ENCODE peak calls at places on chromosomes 6 and 20, in six cellular contexts. C is neuronal stem cell, E is H9, S is IMR-90, F is H1, I is mesenchymal stem cell. M is an unnamed sample.

GRCh38 chr6:85451586-85452306 is 1.9 kb downstream of the NT5E start:
- DNase-seq in C (no peak), E (no peak), S (no peak), F (no peak), I (peak; percentile 61), M (no peak)

GRCh38 chr20:7911586-7912330 is 28.5 kb downstream of the HAO1 start:
- DNase-seq in C (no peak), E (no peak), S (no peak), F (no peak), I (no peak), M (no peak)

GRCh38 chr6:2086328-2087008 is 158.9 kb downstream of the GMDS start:
- DNase-seq in C (no peak), E (no peak), S (no peak), F (no peak), I (no peak), M (no peak)

GRCh38 chr20:59291740-59292139 is 8.7 kb upstream of the EDN3 start:
- DNase-seq in C (no peak), E (no peak), S (no peak), F (no peak), I (no peak), M (no peak)

GRCh38 chr20:9147553-9148024 is 78.7 kb downstream of the PLCB4 start:
- DNase-seq in C (no peak), E (no peak), S (peak; percentile 73), F (no peak), I (peak; percentile 69), M (no peak)

GRCh38 chr20:41894255-41894963 is 276.2 kb upstream of the CHD6 start:
- DNase-seq in C (no peak), E (no peak), S (no peak), F (no peak), I (no peak), M (no peak)

GRCh38 chr6:9412951-9413559 is 977.7 kb upstream of the SLC35B3 start:
- DNase-seq in C (no peak), E (peak; percentile 57), S (no peak), F (no peak), I (no peak), M (peak; percentile 73)

GRCh38 chr6:134826889-134827737 is 122.8 kb downstream of the ALDH8A1 start:
- DNase-seq in C (no peak), E (no peak), S (peak; percentile 81), F (no peak), I (no peak), M (no peak)

GRCh38 chr6:154919806-154920205 is 75.3 kb upstream of the TIAM2 start:
- DNase-seq in C (no peak), E (no peak), S (no peak), F (no peak), I (no peak), M (no peak)

GRCh38 chr20:57941572-57942381 is 232.0 kb upstream of the PMEPA1 start:
- DNase-seq in C (no peak), E (no peak), S (no peak), F (no peak), I (no peak), M (peak; percentile 48)

GRCh38 chr20:25076731-25077609 is 5.0 kb downstream of the VSX1 start:
- DNase-seq in C (no peak), E (peak; percentile 36), S (peak; percentile 1), F (no peak), I (no peak), M (no peak)

GRCh38 chr6:164151161-164151728 is 736.7 kb downstream of the QKI start:
- DNase-seq in C (peak; percentile 56), E (no peak), S (no peak), F (no peak), I (no peak), M (peak; percentile 5)

GRCh38 chr20:3203315-3204123 is 963 bp downstream of the DDRGK1 start:
- DNase-seq in C (no peak), E (no peak), S (no peak), F (no peak), I (peak; percentile 25), M (peak; percentile 46)

GRCh38 chr20:21117521-21117920 is 8.4 kb upstream of the KIZ start:
- DNase-seq in C (no peak), E (no peak), S (no peak), F (no peak), I (no peak), M (no peak)

GRCh38 chr6:44508646-44509045 is 121.1 kb downstream of the CDC5L start:
- DNase-seq in C (no peak), E (no peak), S (peak; percentile 85), F (no peak), I (peak; percentile 59), M (no peak)

GRCh38 chr6:111087871-111088667 is 766 bp downstream of the SLC16A10 start:
- DNase-seq in C (peak; percentile 26), E (peak; percentile 58), S (no peak), F (peak; percentile 70), I (peak; percentile 10), M (peak; percentile 52)

GRCh38 chr6:135702955-135703499 is 148.5 kb upstream of the PDE7B start:
- DNase-seq in C (no peak), E (no peak), S (no peak), F (no peak), I (no peak), M (no peak)

GRCh38 chr6:136521430-136521829 is 28.8 kb downstream of the MAP7 start:
- DNase-seq in C (no peak), E (no peak), S (no peak), F (no peak), I (no peak), M (no peak)

GRCh38 chr20:59949911-59950310 is 8.3 kb upstream of the CDH26 start:
- DNase-seq in C (no peak), E (no peak), S (no peak), F (no peak), I (no peak), M (no peak)

GRCh38 chr6:159184559-159184958 is 15.4 kb downstream of the FNDC1 start:
- DNase-seq in C (no peak), E (no peak), S (no peak), F (no peak), I (no peak), M (no peak)

GRCh38 chr20:51350941-51351631 is 191.4 kb downstream of the NFATC2 start:
- DNase-seq in C (no peak), E (no peak), S (peak; percentile 95), F (no peak), I (peak; percentile 66), M (no peak)

GRCh38 chr20:1569417-1569861 is 11.9 kb upstream of the SIRPD start:
- DNase-seq in C (no peak), E (no peak), S (peak; percentile 9), F (no peak), I (no peak), M (no peak)

GRCh38 chr6:167680605-167681149 is 146.0 kb upstream of the AFDN start:
- DNase-seq in C (no peak), E (no peak), S (no peak), F (no peak), I (no peak), M (no peak)

GRCh38 chr20:53678990-53679596 is 85.5 kb upstream of the ZNF217 start:
- DNase-seq in C (no peak), E (no peak), S (peak; percentile 27), F (no peak), I (peak; percentile 37), M (no peak)

DNA sequence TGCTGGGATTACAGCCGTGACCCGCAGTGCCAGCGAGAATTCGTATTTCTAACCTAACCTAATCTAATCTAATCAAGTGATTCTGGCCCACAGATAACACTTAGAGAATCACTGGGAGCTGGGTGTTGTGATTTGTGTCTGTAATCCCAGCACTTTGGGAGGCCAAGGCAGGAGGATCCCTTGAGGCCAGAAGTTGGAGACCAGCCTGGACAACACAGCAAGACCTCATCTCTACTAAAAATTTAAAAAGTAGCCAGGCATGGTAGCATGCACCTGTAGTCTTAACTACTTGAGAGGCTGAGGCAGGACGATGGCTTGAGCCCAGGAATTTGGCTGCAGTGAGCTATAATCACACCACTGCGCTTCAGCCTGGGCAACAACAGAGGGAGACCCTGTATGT is 21.4 kb upstream of the NCOA3 start:
- DNase-seq in C (no peak), E (no peak), S (no peak), F (no peak), I (no peak), M (peak; percentile 30)
- H2AK5ac ChIP-seq in C (no peak overlapping the region), E (no peak overlapping the region), S (no peak overlapping the region), F (no peak overlapping the region), I (no peak overlapping the region), M (no peak overlapping the region)

GRCh38 chr6:15109338-15110090 is 136.4 kb upstream of the JARID2 start:
- DNase-seq in C (no peak), E (no peak), S (no peak), F (no peak), I (peak; percentile 54), M (no peak)

GRCh38 chr6:15107644-15108382 is 138.1 kb upstream of the JARID2 start:
- DNase-seq in C (no peak), E (no peak), S (no peak), F (no peak), I (no peak), M (no peak)

GRCh38 chr6:15110721-15111354 is 135.0 kb upstream of the JARID2 start:
- DNase-seq in C (no peak), E (no peak), S (peak; percentile 18), F (no peak), I (peak; percentile 10), M (no peak)

GRCh38 chr6:15108383-15108715 is 137.5 kb upstream of the JARID2 start:
- DNase-seq in C (no peak), E (no peak), S (no peak), F (no peak), I (no peak), M (no peak)

GRCh38 chr6:15106958-15107643 is 138.8 kb upstream of the JARID2 start:
- DNase-seq in C (no peak), E (no peak), S (no peak), F (no peak), I (no peak), M (no peak)
- H2AK5ac ChIP-seq in C (no peak overlapping the region), E (no peak overlapping the region), S (no peak overlapping the region), F (no peak overlapping the region), I (no peak overlapping the region), M (no peak overlapping the region)

DNA sequence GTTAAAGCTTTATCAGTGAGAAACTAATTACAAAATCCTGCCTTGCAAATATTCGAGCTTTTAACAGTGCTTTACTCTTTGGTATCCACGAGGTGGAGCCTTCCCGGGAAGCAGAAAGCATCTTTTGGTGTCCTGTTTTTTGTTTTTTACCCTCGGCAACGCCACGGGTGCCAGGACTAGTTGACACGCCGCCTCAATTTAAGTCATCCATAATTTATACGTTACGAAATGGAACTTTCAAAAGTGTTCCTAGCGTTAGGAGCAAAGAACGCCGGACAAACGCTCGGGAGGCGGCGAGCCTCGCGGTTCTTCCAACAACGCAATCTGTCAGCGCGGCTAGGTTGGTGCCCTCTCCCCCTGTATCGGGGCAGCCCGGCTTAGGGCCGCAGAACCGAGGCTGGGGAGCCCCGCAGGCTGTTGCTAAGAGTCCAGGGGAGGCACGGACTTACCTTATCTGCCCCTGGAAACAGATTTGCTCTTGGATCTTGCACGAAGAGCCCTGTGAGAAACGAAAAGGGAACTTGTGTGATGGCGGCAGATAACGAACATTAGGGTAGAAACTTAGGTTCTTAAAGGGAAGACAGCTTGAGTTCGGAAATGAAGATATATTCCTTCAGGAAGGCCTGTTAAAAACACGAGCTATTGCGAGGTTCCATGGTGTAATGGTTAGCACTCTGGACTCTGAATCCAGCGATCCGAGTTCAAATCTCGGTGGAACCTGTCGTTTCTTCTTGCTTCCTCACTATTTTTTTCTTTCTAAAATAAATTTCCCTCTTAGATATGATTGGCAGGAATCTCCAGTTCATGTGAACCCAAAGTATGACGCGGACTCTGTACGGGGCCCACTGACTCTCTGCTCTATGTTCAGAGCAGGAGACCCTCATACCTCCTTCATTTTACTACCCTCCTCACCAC is 46.2 kb upstream of the ZNF184 start:
- DNase-seq in C (peak; percentile 84), E (peak; percentile 71), S (peak; percentile 90), F (peak; percentile 83), I (peak; percentile 93), M (peak; percentile 94)
- H2AK5ac ChIP-seq in C (no peak overlapping the region), E (no peak overlapping the region), S (no peak overlapping the region), F (no peak overlapping the region), I (no peak overlapping the region), M (no peak overlapping the region)

GRCh38 chr20:31712564-31713311 is 9.9 kb downstream of the BCL2L1 start:
- DNase-seq in C (peak; percentile 83), E (peak; percentile 83), S (peak; percentile 82), F (peak; percentile 55), I (peak; percentile 76), M (peak; percentile 93)
- H2AK5ac ChIP-seq in C (no peak overlapping the region), E (no peak overlapping the region), S (peak overlapping the region; percentile 100), F (peak overlapping the region; percentile 67), I (peak overlapping the region; percentile 21), M (no peak overlapping the region)

M was measured in mesendoderm.